ENCODE peak calls at places on chromosomes 6 and 20, in five cellular contexts. L is mesenchymal stem cell, Y is IMR-90, G is H1, S is H9. F is an unnamed sample.

GRCh38 chr6:88877893-88878292 is 85.5 kb downstream of the RNGTT start:
- DNase-seq in L (no peak), Y (no peak), G (no peak), S (no peak), F (no peak)

GRCh38 chr6:143598466-143599080 is 79.2 kb upstream of the PHACTR2 start:
- DNase-seq in L (no peak), Y (no peak), G (no peak), S (no peak), F (no peak)

GRCh38 chr6:143642403-143642802 is 35.4 kb upstream of the PHACTR2 start:
- DNase-seq in L (no peak), Y (no peak), G (no peak), S (no peak), F (no peak)

GRCh38 chr6:158324136-158324535 is 11.9 kb downstream of the TULP4 start:
- DNase-seq in L (peak), Y (peak), G (no peak), S (no peak), F (no peak)

GRCh38 chr6:46948699-46949098 is 27.0 kb upstream of the ADGRF5 start:
- DNase-seq in L (no peak), Y (no peak), G (no peak), S (no peak), F (no peak)

GRCh38 chr6:140909156-140909555 is 1223.6 kb upstream of the GJE1 start:
- DNase-seq in L (no peak), Y (peak), G (no peak), S (no peak), F (no peak)

GRCh38 chr6:92159046-92159445 is 1260.3 kb downstream of the EPHA7 start:
- DNase-seq in L (no peak), Y (no peak), G (no peak), S (no peak), F (no peak)

GRCh38 chr6:33430991-33431879 is 11.4 kb downstream of the SYNGAP1 start:
- DNase-seq in L (peak), Y (peak), G (no peak), S (peak), F (peak)

GRCh38 chr6:143556529-143556928 is 45.0 kb upstream of the FUCA2 start:
- DNase-seq in L (peak), Y (peak), G (no peak), S (no peak), F (no peak)

GRCh38 chr20:38173237-38174156 is 8.4 kb upstream of the TGM2 start:
- DNase-seq in L (peak), Y (peak), G (no peak), S (no peak), F (no peak)

GRCh38 chr6:141307309-141307998 is 825.3 kb upstream of the GJE1 start:
- DNase-seq in L (no peak), Y (no peak), G (no peak), S (no peak), F (no peak)

GRCh38 chr20:17504326-17504897 is 26.8 kb downstream of the BFSP1 start:
- DNase-seq in L (no peak), Y (no peak), G (no peak), S (peak), F (no peak)

GRCh38 chr6:12291785-12292604 is 1.8 kb downstream of the EDN1 start:
- DNase-seq in L (peak), Y (peak), G (no peak), S (peak), F (peak)

GRCh38 chr6:104921896-104922295 is 35.0 kb upstream of the LIN28B start:
- DNase-seq in L (no peak), Y (no peak), G (no peak), S (no peak), F (no peak)

GRCh38 chr20:1952737-1953530 is 40.9 kb downstream of the PDYN start:
- DNase-seq in L (no peak), Y (no peak), G (no peak), S (no peak), F (no peak)

GRCh38 chr20:45052698-45053440 is 48.1 kb downstream of the KCNS1 start:
- DNase-seq in L (peak), Y (peak), G (no peak), S (no peak), F (no peak)

GRCh38 chr6:95578106-95578410 is 723 bp downstream of the MANEA start:
- DNase-seq in L (no peak), Y (peak), G (no peak), S (no peak), F (no peak)

GRCh38 chr6:86031713-86032112 is 389.0 kb upstream of the SYNCRIP start:
- DNase-seq in L (no peak), Y (no peak), G (no peak), S (no peak), F (no peak)

GRCh38 chr6:67933278-67933677 is 701.8 kb upstream of the ADGRB3 start:
- DNase-seq in L (no peak), Y (no peak), G (no peak), S (peak), F (no peak)

GRCh38 chr6:151067684-151068596 is 171.8 kb upstream of the AKAP12 start:
- DNase-seq in L (peak), Y (peak), G (no peak), S (no peak), F (no peak)

GRCh38 chr20:41133709-41134361 is 3.5 kb upstream of the PLCG1 start:
- DNase-seq in L (no peak), Y (peak), G (no peak), S (no peak), F (no peak)

GRCh38 chr20:21796059-21796458 is 90.6 kb downstream of the PAX1 start:
- DNase-seq in L (no peak), Y (no peak), G (no peak), S (no peak), F (no peak)

GRCh38 chr6:43584892-43585570 is 9.0 kb downstream of the POLH start:
- DNase-seq in L (no peak), Y (peak), G (no peak), S (no peak), F (no peak)

GRCh38 chr20:56929606-56930005 is 300.5 kb downstream of the TFAP2C start:
- DNase-seq in L (no peak), Y (no peak), G (peak), S (no peak), F (no peak)

GRCh38 chr6:28947831-28948270 is 24.1 kb upstream of the TRIM27 start:
- DNase-seq in L (peak), Y (peak), G (no peak), S (no peak), F (no peak)

GRCh38 chr20:58800134-58800650 is 50.5 kb downstream of the GNAS-AS1 start:
- DNase-seq in L (no peak), Y (no peak), G (no peak), S (no peak), F (peak)

GRCh38 chr6:110813813-110814487 is 1.3 kb downstream of the CDK19 start:
- DNase-seq in L (peak), Y (no peak), G (no peak), S (no peak), F (peak)

GRCh38 chr6:144033816-144034540 is 25.9 kb upstream of the PLAGL1 start:
- DNase-seq in L (peak), Y (peak), G (no peak), S (no peak), F (no peak)

GRCh38 chr20:60474385-60474910 is 516.2 kb downstream of the CDH26 start:
- DNase-seq in L (no peak), Y (no peak), G (no peak), S (no peak), F (no peak)

GRCh38 chr20:57473246-57474042 is 51.5 kb downstream of the CTCFL start:
- DNase-seq in L (no peak), Y (no peak), G (no peak), S (no peak), F (no peak)

GRCh38 chr20:25090492-25091429 is 8.8 kb upstream of the VSX1 start:
- DNase-seq in L (no peak), Y (no peak), G (no peak), S (no peak), F (no peak)

GRCh38 chr6:150874184-150874583 is 8.7 kb downstream of the MTHFD1L start:
- DNase-seq in L (no peak), Y (no peak), G (no peak), S (no peak), F (no peak)

GRCh38 chr6:36578030-36578825 is 15.9 kb upstream of the SRSF3 start:
- DNase-seq in L (no peak), Y (no peak), G (no peak), S (no peak), F (no peak)

GRCh38 chr6:36577298-36577697 is 16.9 kb upstream of the SRSF3 start:
- DNase-seq in L (peak), Y (peak), G (no peak), S (no peak), F (no peak)

GRCh38 chr6:36581716-36582115 is 12.4 kb upstream of the SRSF3 start:
- DNase-seq in L (no peak), Y (no peak), G (no peak), S (no peak), F (no peak)

GRCh38 chr6:36576573-36576972 is 17.6 kb upstream of the SRSF3 start:
- DNase-seq in L (no peak), Y (no peak), G (no peak), S (no peak), F (no peak)

DNA sequence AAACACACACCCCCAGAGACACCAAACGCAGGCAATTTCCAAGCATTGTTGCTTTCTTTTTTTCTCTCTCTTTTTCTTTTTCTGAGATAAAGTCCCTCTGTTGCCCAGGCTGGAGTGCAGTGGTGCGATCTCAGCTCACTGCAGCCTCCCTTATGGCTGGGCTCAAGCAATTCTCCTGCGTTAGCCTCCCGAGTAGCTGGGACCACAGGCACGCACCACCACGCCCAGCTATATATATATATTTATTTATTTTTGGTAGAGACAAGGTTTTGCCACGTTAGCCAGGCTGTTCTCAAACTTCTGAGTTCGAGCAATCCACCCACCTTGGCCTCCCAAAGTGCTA is 14.0 kb upstream of the SRSF3 start:
- DNase-seq in L (no peak), Y (no peak), G (no peak), S (no peak), F (no peak)
- H3K14ac ChIP-seq in L (no peak), Y (peak), G (no peak), S (peak), F (no peak)

GRCh38 chr6:44630125-44631028 is 242.9 kb downstream of the CDC5L start:
- DNase-seq in L (peak), Y (peak), G (no peak), S (peak), F (peak)
- H3K14ac ChIP-seq in L (no peak), Y (no peak), G (no peak), S (no peak), F (no peak)

GRCh38 chr20:62814060-62814708 is 2.7 kb upstream of the COL9A3 start:
- DNase-seq in L (no peak), Y (no peak), G (no peak), S (no peak), F (no peak)

GRCh38 chr20:62814709-62815065 is 2.2 kb upstream of the COL9A3 start:
- DNase-seq in L (no peak), Y (no peak), G (no peak), S (no peak), F (no peak)

GRCh38 chr20:62813588-62813987 is 3.3 kb upstream of the COL9A3 start:
- DNase-seq in L (no peak), Y (no peak), G (no peak), S (no peak), F (no peak)

GRCh38 chr20:62816031-62816878 is 595 bp upstream of the COL9A3 start:
- DNase-seq in L (peak), Y (peak), G (peak), S (peak), F (peak)

GRCh38 chr20:62815066-62815991 is 1.5 kb upstream of the COL9A3 start:
- DNase-seq in L (peak), Y (peak), G (peak), S (peak), F (no peak)
- H3K14ac ChIP-seq in L (no peak), Y (no peak), G (no peak), S (peak), F (peak)

DNA sequence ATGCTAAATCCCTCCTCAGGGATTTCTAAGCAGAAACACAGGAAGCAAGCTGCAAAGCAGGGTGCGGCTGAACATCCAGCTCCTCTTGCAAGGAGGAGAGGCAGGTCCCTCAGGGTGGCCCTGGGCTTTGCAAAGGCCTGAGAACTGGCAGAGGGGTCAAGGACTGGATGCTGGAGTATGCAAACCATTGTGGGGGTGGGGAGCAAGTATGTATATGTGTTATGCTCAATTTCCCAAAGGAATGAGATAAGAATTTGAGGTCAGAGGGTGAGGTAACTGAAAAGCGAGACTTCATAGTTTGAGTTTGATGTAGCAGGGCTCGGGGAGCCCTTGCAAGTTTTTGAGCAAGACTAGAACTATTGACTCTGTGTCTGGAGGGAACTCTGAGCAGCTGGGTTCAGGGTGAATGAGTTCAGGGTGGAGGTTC is 11.2 kb downstream of the SLC22A2 start:
- DNase-seq in L (no peak), Y (no peak), G (no peak), S (no peak), F (no peak)
- H3K14ac ChIP-seq in L (no peak), Y (no peak), G (no peak), S (no peak), F (no peak)

GRCh38 chr6:166957087-166957804 is 896 bp upstream of the RNASET2 start:
- DNase-seq in L (peak), Y (no peak), G (no peak), S (peak), F (peak)
- H3K14ac ChIP-seq in L (no peak), Y (no peak), G (no peak), S (no peak), F (peak)